ENCODE peak calls at places on chromosomes 11 and 22, in seven cellular contexts. One of them, this sample, is unnamed. For H3K9me3, the result is how much of the 10 kb centered on the place peaks cover.

GRCh38 chr22:26906464-26906863 is 249.1 kb downstream of the MIAT start:
- DNase-seq in trophoblast cell: no peak
- DNase-seq in IMR-90: no peak
- DNase-seq in endothelial cell of umbilical vein: no peak
- DNase-seq in MM.1S: no peak
- DNase-seq in PC-9: no peak
- DNase-seq in OCI-LY7: no peak
- DNase-seq in this sample: no peak

GRCh38 chr11:69252494-69252845 is 41.5 kb upstream of the MYEOV start:
- DNase-seq in trophoblast cell: no peak
- DNase-seq in IMR-90: no peak
- DNase-seq in endothelial cell of umbilical vein: no peak
- DNase-seq in MM.1S: no peak
- DNase-seq in PC-9: no peak
- DNase-seq in OCI-LY7: no peak
- DNase-seq in this sample: no peak

GRCh38 chr11:113159967-113160621 is 154.3 kb upstream of the TTC12 start:
- DNase-seq in trophoblast cell: no peak
- DNase-seq in IMR-90: no peak
- DNase-seq in endothelial cell of umbilical vein: no peak
- DNase-seq in MM.1S: no peak
- DNase-seq in PC-9: no peak
- DNase-seq in OCI-LY7: no peak
- DNase-seq in this sample: peak

GRCh38 chr11:126661051-126661450 is 305.6 kb downstream of the ST3GAL4 start:
- DNase-seq in trophoblast cell: no peak
- DNase-seq in IMR-90: no peak
- DNase-seq in endothelial cell of umbilical vein: no peak
- DNase-seq in MM.1S: no peak
- DNase-seq in PC-9: no peak
- DNase-seq in OCI-LY7: no peak
- DNase-seq in this sample: no peak

GRCh38 chr11:34154059-34154875 is 48.8 kb downstream of the NAT10 start:
- DNase-seq in trophoblast cell: no peak
- DNase-seq in IMR-90: no peak
- DNase-seq in endothelial cell of umbilical vein: no peak
- DNase-seq in MM.1S: no peak
- DNase-seq in PC-9: no peak
- DNase-seq in OCI-LY7: peak
- DNase-seq in this sample: no peak

GRCh38 chr11:78840190-78840589 is 265.5 kb upstream of the NARS2 start:
- DNase-seq in trophoblast cell: no peak
- DNase-seq in IMR-90: peak
- DNase-seq in endothelial cell of umbilical vein: no peak
- DNase-seq in MM.1S: no peak
- DNase-seq in PC-9: no peak
- DNase-seq in OCI-LY7: no peak
- DNase-seq in this sample: peak

GRCh38 chr11:100098560-100098959 is 588.5 kb upstream of the ARHGAP42 start:
- DNase-seq in trophoblast cell: no peak
- DNase-seq in IMR-90: no peak
- DNase-seq in endothelial cell of umbilical vein: no peak
- DNase-seq in MM.1S: no peak
- DNase-seq in PC-9: no peak
- DNase-seq in OCI-LY7: no peak
- DNase-seq in this sample: peak

GRCh38 chr11:15889972-15890371 is 466.4 kb downstream of the SOX6 start:
- DNase-seq in trophoblast cell: no peak
- DNase-seq in IMR-90: peak
- DNase-seq in endothelial cell of umbilical vein: no peak
- DNase-seq in MM.1S: no peak
- DNase-seq in PC-9: no peak
- DNase-seq in OCI-LY7: no peak
- DNase-seq in this sample: no peak

GRCh38 chr11:131928992-131929391 is 558.6 kb downstream of the NTM start:
- DNase-seq in trophoblast cell: no peak
- DNase-seq in IMR-90: no peak
- DNase-seq in endothelial cell of umbilical vein: no peak
- DNase-seq in MM.1S: no peak
- DNase-seq in PC-9: no peak
- DNase-seq in OCI-LY7: no peak
- DNase-seq in this sample: no peak

GRCh38 chr11:12232160-12232559 is 121.8 kb downstream of the MICAL2 start:
- DNase-seq in trophoblast cell: no peak
- DNase-seq in IMR-90: peak
- DNase-seq in endothelial cell of umbilical vein: no peak
- DNase-seq in MM.1S: no peak
- DNase-seq in PC-9: no peak
- DNase-seq in OCI-LY7: no peak
- DNase-seq in this sample: peak

GRCh38 chr11:75099635-75100034 is 3.0 kb upstream of the OR2AT4 start:
- DNase-seq in trophoblast cell: no peak
- DNase-seq in IMR-90: no peak
- DNase-seq in endothelial cell of umbilical vein: no peak
- DNase-seq in MM.1S: no peak
- DNase-seq in PC-9: no peak
- DNase-seq in OCI-LY7: no peak
- DNase-seq in this sample: no peak

GRCh38 chr22:41091139-41092022 is 1.0 kb upstream of the EP300 start:
- DNase-seq in trophoblast cell: peak
- DNase-seq in IMR-90: peak
- DNase-seq in endothelial cell of umbilical vein: peak
- DNase-seq in MM.1S: peak
- DNase-seq in PC-9: peak
- DNase-seq in OCI-LY7: peak
- DNase-seq in this sample: peak

DNA sequence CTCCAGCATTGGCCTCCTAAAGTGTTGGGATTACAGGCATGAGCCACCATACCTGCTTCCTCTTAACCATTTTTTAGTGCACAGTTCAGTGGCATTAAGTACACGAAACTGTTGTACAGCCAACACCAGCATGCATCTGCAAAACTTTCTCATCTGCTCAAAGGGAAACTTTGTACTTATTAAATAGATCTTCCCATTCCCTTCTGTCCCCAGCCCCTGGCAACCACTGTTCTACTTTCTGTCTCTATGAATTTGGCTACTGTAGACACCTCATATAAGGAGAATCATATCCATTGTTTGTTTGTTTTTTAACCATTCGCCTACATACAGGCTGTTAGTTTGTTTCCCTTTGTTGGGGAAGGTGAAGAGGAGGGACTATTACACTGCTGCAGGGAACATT is 6.5 kb upstream of the EP300 start:
- DNase-seq in trophoblast cell: no peak
- DNase-seq in IMR-90: no peak
- DNase-seq in endothelial cell of umbilical vein: no peak
- DNase-seq in MM.1S: no peak
- DNase-seq in PC-9: no peak
- DNase-seq in OCI-LY7: no peak
- DNase-seq in this sample: no peak
- H2AFZ ChIP-seq in trophoblast cell: no peak
- H2AFZ ChIP-seq in IMR-90: no peak
- H2AFZ ChIP-seq in endothelial cell of umbilical vein: no peak
- H2AFZ ChIP-seq in MM.1S: no peak
- H2AFZ ChIP-seq in PC-9: no peak
- H2AFZ ChIP-seq in OCI-LY7: peak
- H2AFZ ChIP-seq in this sample: no peak

DNA sequence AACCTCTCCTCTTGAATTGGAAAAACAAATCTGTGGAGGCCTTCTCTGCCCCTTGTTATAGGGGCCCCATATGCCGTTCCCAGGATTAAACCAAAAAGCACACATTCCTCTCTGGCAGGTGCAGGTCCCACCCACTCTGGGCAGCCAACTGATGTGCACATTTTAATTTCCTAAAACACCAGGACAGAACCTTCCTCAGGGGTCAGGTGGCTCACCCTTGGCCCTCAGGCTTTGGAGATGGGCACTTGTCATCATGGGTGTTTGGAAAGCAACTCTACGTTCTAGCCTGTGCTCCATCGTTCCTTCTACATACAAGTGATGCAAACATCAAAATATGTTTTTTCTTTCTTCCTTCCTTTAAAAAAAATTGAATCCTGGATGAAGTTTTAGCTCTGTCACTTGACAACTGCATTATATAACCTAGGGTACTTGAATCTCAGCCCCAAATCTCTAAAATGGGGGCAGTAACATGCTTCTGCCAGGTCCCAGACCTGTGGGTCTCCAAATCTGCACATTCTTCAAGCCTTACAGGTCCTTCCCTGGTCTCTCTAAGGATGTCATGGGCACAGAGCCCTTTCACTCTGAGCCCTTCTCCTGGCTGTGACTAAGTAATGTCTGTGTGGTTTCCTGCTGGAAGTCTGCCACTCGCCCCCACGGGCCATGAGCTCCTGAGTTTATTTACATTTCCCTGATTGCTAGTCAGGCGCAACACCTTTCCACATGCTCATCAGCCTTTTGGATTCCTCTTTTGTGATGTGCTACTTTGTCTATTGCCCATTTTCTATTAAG is 43.8 kb downstream of the KCNQ1OT1 start:
- DNase-seq in trophoblast cell: no peak
- DNase-seq in IMR-90: peak
- DNase-seq in endothelial cell of umbilical vein: no peak
- DNase-seq in MM.1S: no peak
- DNase-seq in PC-9: no peak
- DNase-seq in OCI-LY7: no peak
- DNase-seq in this sample: peak
- H3K9me3 ChIP-seq in trophoblast cell: under half
- H3K9me3 ChIP-seq in IMR-90: half or more
- H3K9me3 ChIP-seq in endothelial cell of umbilical vein: under half
- H3K9me3 ChIP-seq in MM.1S: under half
- H3K9me3 ChIP-seq in PC-9: under half
- H3K9me3 ChIP-seq in OCI-LY7: under half
- H3K9me3 ChIP-seq in this sample: under half

DNA sequence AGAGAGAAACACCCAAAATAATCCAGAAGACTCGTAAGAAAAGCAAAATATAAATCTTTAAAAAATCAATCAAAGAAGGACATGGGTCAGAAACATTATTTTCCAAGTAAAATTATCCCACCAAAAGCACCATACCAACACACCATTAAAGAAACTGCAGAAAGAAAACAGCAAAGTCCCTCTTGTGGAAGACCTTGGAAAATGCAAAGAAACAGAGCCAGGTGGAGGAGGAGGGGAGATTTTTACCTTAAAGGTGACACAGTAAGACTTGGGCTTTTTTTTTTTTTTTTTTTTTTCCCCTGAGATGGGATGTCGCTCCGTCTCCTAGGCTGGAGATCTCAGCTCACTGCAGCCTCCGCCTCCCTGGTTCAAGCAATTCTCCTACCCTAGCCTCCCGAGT is 123.8 kb downstream of the LARGE1 start:
- DNase-seq in trophoblast cell: no peak
- DNase-seq in IMR-90: no peak
- DNase-seq in endothelial cell of umbilical vein: no peak
- DNase-seq in MM.1S: no peak
- DNase-seq in PC-9: no peak
- DNase-seq in OCI-LY7: no peak
- DNase-seq in this sample: no peak
- H3K27ac ChIP-seq in trophoblast cell: no peak
- H3K27ac ChIP-seq in IMR-90: no peak
- H3K27ac ChIP-seq in endothelial cell of umbilical vein: no peak
- H3K27ac ChIP-seq in MM.1S: no peak
- H3K27ac ChIP-seq in PC-9: no peak
- H3K27ac ChIP-seq in OCI-LY7: no peak
- H3K27ac ChIP-seq in this sample: no peak

DNA sequence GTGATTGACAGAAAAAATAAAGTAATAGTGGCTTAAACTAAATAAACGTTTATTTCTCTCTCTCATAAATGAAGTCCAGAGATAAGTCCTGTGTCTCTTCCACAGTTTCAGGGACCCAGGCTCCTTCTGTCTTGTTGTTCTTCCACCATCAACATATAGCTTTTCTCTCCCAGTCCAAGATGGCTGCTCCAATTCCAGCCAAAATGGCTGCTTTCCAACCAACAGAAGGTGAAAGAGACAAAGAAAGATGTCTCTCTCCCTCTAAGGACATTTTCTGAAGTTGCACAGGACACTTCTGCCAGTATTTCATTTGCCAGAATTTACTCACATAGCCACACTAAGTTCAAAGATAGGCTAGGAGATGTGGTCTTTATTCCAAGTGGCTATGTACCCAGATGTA is 9.4 kb upstream of the PLEKHB1 start:
- DNase-seq in trophoblast cell: no peak
- DNase-seq in IMR-90: no peak
- DNase-seq in endothelial cell of umbilical vein: no peak
- DNase-seq in MM.1S: no peak
- DNase-seq in PC-9: no peak
- DNase-seq in OCI-LY7: no peak
- DNase-seq in this sample: no peak
- H2AFZ ChIP-seq in trophoblast cell: no peak
- H2AFZ ChIP-seq in IMR-90: no peak
- H2AFZ ChIP-seq in endothelial cell of umbilical vein: no peak
- H2AFZ ChIP-seq in MM.1S: no peak
- H2AFZ ChIP-seq in PC-9: no peak
- H2AFZ ChIP-seq in OCI-LY7: no peak
- H2AFZ ChIP-seq in this sample: no peak

DNA sequence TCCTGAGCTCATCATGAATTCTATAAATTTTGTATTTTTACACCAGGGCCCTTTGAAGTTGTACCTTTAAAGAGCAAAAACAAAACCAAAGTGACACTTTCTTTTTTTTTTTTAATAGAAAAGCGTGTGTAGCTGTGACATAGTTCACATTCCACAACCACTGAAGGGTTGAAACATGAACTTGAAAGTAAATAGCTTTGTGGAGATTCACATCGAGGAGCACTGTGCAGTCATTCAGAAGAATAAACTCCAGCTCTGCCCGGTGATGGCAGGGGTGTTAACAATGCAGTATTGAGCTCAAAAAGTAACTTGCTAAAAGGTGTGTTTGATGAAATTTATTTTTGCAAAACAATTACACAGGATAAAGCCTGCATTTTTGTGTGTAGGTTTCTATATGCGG is 1166.2 kb downstream of the TBC1D22A start:
- DNase-seq in trophoblast cell: no peak
- DNase-seq in IMR-90: no peak
- DNase-seq in endothelial cell of umbilical vein: no peak
- DNase-seq in MM.1S: no peak
- DNase-seq in PC-9: peak
- DNase-seq in OCI-LY7: peak
- DNase-seq in this sample: no peak
- H3K9me3 ChIP-seq in trophoblast cell: under half
- H3K9me3 ChIP-seq in IMR-90: under half
- H3K9me3 ChIP-seq in endothelial cell of umbilical vein: under half
- H3K9me3 ChIP-seq in MM.1S: under half
- H3K9me3 ChIP-seq in PC-9: under half
- H3K9me3 ChIP-seq in OCI-LY7: under half
- H3K9me3 ChIP-seq in this sample: under half

GRCh38 chr22:31104869-31105268 is 2.5 kb downstream of the SELENOM start:
- DNase-seq in trophoblast cell: peak
- DNase-seq in IMR-90: no peak
- DNase-seq in endothelial cell of umbilical vein: no peak
- DNase-seq in MM.1S: no peak
- DNase-seq in PC-9: peak
- DNase-seq in OCI-LY7: no peak
- DNase-seq in this sample: no peak
- H3K27ac ChIP-seq in trophoblast cell: no peak
- H3K27ac ChIP-seq in IMR-90: no peak
- H3K27ac ChIP-seq in endothelial cell of umbilical vein: no peak
- H3K27ac ChIP-seq in MM.1S: no peak
- H3K27ac ChIP-seq in PC-9: no peak
- H3K27ac ChIP-seq in OCI-LY7: no peak
- H3K27ac ChIP-seq in this sample: no peak

DNA sequence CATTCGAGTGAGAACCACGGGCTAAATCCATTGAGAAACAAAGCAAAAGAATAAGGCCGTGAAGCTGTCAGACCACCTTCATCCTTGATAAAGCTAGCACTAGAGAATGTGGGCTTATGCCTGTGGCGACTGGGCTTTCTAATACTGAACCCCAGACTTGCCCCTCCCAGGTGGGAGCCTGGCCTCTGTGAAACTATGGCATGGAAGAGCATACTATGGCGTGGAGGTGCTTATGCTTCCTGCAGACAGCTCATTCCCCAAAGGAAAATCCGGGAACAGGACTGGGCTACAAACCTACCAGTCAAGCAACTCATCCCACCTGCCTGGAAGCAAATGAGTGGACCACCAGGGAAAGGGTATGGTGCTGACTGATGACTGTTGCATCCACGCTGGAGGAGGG is 92.4 kb downstream of the ZC3H12C start:
- DNase-seq in trophoblast cell: no peak
- DNase-seq in IMR-90: no peak
- DNase-seq in endothelial cell of umbilical vein: no peak
- DNase-seq in MM.1S: no peak
- DNase-seq in PC-9: no peak
- DNase-seq in OCI-LY7: no peak
- DNase-seq in this sample: no peak
- H2AFZ ChIP-seq in trophoblast cell: no peak
- H2AFZ ChIP-seq in IMR-90: no peak
- H2AFZ ChIP-seq in endothelial cell of umbilical vein: no peak
- H2AFZ ChIP-seq in MM.1S: no peak
- H2AFZ ChIP-seq in PC-9: no peak
- H2AFZ ChIP-seq in OCI-LY7: no peak
- H2AFZ ChIP-seq in this sample: no peak